ENCODE peak calls at places on chromosomes 12 and 14, in seven cellular contexts. One of them, this sample, is unnamed.
A peak's percentile ranks its signal among the peaks of the same experiment; 100 is the strongest.

GRCh38 chr12:19572920-19573558 is 133.7 kb downstream of the AEBP2 start:
- DNase-seq in heart left ventricle: no peak
- DNase-seq in choroid plexus epithelial cell: peak; percentile 82
- DNase-seq in pancreas: no peak
- DNase-seq in H7: peak; percentile 68
- DNase-seq in CD8-positive, alpha-beta memory T cell: peak; percentile 14
- DNase-seq in upper lobe of left lung: no peak
- DNase-seq in this sample: peak; percentile 70

GRCh38 chr14:39175445-39176262 is 600 bp downstream of the PNN start:
- DNase-seq in heart left ventricle: peak; percentile 73
- DNase-seq in choroid plexus epithelial cell: peak; percentile 39
- DNase-seq in pancreas: peak; percentile 26
- DNase-seq in H7: peak; percentile 61
- DNase-seq in CD8-positive, alpha-beta memory T cell: no peak
- DNase-seq in upper lobe of left lung: peak; percentile 56
- DNase-seq in this sample: peak; percentile 24

GRCh38 chr12:20058068-20058467 is 310.3 kb upstream of the PDE3A start:
- DNase-seq in heart left ventricle: no peak
- DNase-seq in choroid plexus epithelial cell: no peak
- DNase-seq in pancreas: no peak
- DNase-seq in H7: no peak
- DNase-seq in CD8-positive, alpha-beta memory T cell: no peak
- DNase-seq in upper lobe of left lung: no peak
- DNase-seq in this sample: peak; percentile 26

GRCh38 chr12:13178568-13179158 is 17.9 kb upstream of the EMP1 start:
- DNase-seq in heart left ventricle: no peak
- DNase-seq in choroid plexus epithelial cell: no peak
- DNase-seq in pancreas: no peak
- DNase-seq in H7: no peak
- DNase-seq in CD8-positive, alpha-beta memory T cell: no peak
- DNase-seq in upper lobe of left lung: no peak
- DNase-seq in this sample: no peak

GRCh38 chr12:118124333-118124874 is 11.5 kb upstream of the PEBP1 start:
- DNase-seq in heart left ventricle: no peak
- DNase-seq in choroid plexus epithelial cell: no peak
- DNase-seq in pancreas: no peak
- DNase-seq in H7: no peak
- DNase-seq in CD8-positive, alpha-beta memory T cell: no peak
- DNase-seq in upper lobe of left lung: no peak
- DNase-seq in this sample: no peak

GRCh38 chr12:48004039-48004940 is at the start of gene COL2A1:
- DNase-seq in heart left ventricle: no peak
- DNase-seq in choroid plexus epithelial cell: no peak
- DNase-seq in pancreas: no peak
- DNase-seq in H7: peak; percentile 91
- DNase-seq in CD8-positive, alpha-beta memory T cell: no peak
- DNase-seq in upper lobe of left lung: no peak
- DNase-seq in this sample: no peak

GRCh38 chr12:13171921-13172859 is 24.3 kb upstream of the EMP1 start:
- DNase-seq in heart left ventricle: no peak
- DNase-seq in choroid plexus epithelial cell: peak; percentile 62
- DNase-seq in pancreas: peak; percentile 18
- DNase-seq in H7: peak; percentile 47
- DNase-seq in CD8-positive, alpha-beta memory T cell: no peak
- DNase-seq in upper lobe of left lung: no peak
- DNase-seq in this sample: no peak

GRCh38 chr12:130830246-130830551 is 8.9 kb downstream of the STX2 start:
- DNase-seq in heart left ventricle: no peak
- DNase-seq in choroid plexus epithelial cell: no peak
- DNase-seq in pancreas: no peak
- DNase-seq in H7: no peak
- DNase-seq in CD8-positive, alpha-beta memory T cell: no peak
- DNase-seq in upper lobe of left lung: no peak
- DNase-seq in this sample: no peak

GRCh38 chr12:75561921-75562320 is 50.5 kb upstream of the KRR1 start:
- DNase-seq in heart left ventricle: no peak
- DNase-seq in choroid plexus epithelial cell: peak; percentile 11
- DNase-seq in pancreas: no peak
- DNase-seq in H7: no peak
- DNase-seq in CD8-positive, alpha-beta memory T cell: no peak
- DNase-seq in upper lobe of left lung: no peak
- DNase-seq in this sample: no peak

GRCh38 chr14:99728231-99728920 is 44.3 kb downstream of the CYP46A1 start:
- DNase-seq in heart left ventricle: peak; percentile 52
- DNase-seq in choroid plexus epithelial cell: no peak
- DNase-seq in pancreas: no peak
- DNase-seq in H7: no peak
- DNase-seq in CD8-positive, alpha-beta memory T cell: no peak
- DNase-seq in upper lobe of left lung: no peak
- DNase-seq in this sample: no peak

GRCh38 chr12:65720739-65721138 is 103.5 kb upstream of the HMGA2 start:
- DNase-seq in heart left ventricle: no peak
- DNase-seq in choroid plexus epithelial cell: no peak
- DNase-seq in pancreas: no peak
- DNase-seq in H7: no peak
- DNase-seq in CD8-positive, alpha-beta memory T cell: no peak
- DNase-seq in upper lobe of left lung: no peak
- DNase-seq in this sample: no peak

GRCh38 chr12:29640589-29641345 is 143.0 kb downstream of the TMTC1 start:
- DNase-seq in heart left ventricle: peak; percentile 67
- DNase-seq in choroid plexus epithelial cell: peak; percentile 59
- DNase-seq in pancreas: no peak
- DNase-seq in H7: no peak
- DNase-seq in CD8-positive, alpha-beta memory T cell: no peak
- DNase-seq in upper lobe of left lung: no peak
- DNase-seq in this sample: peak; percentile 93

GRCh38 chr12:108804361-108804949 is 52.9 kb downstream of the SSH1 start:
- DNase-seq in heart left ventricle: no peak
- DNase-seq in choroid plexus epithelial cell: peak; percentile 98
- DNase-seq in pancreas: no peak
- DNase-seq in H7: peak; percentile 26
- DNase-seq in CD8-positive, alpha-beta memory T cell: no peak
- DNase-seq in upper lobe of left lung: no peak
- DNase-seq in this sample: peak; percentile 95

GRCh38 chr12:32100888-32101287 is 5.8 kb upstream of the BICD1 start:
- DNase-seq in heart left ventricle: no peak
- DNase-seq in choroid plexus epithelial cell: no peak
- DNase-seq in pancreas: no peak
- DNase-seq in H7: no peak
- DNase-seq in CD8-positive, alpha-beta memory T cell: no peak
- DNase-seq in upper lobe of left lung: no peak
- DNase-seq in this sample: no peak

GRCh38 chr12:124542021-124542941 is 25.1 kb downstream of the NCOR2 start:
- DNase-seq in heart left ventricle: no peak
- DNase-seq in choroid plexus epithelial cell: no peak
- DNase-seq in pancreas: no peak
- DNase-seq in H7: peak; percentile 57
- DNase-seq in CD8-positive, alpha-beta memory T cell: no peak
- DNase-seq in upper lobe of left lung: no peak
- DNase-seq in this sample: no peak

GRCh38 chr12:92142251-92142896 is 3.3 kb downstream of the BTG1 start:
- DNase-seq in heart left ventricle: no peak
- DNase-seq in choroid plexus epithelial cell: no peak
- DNase-seq in pancreas: no peak
- DNase-seq in H7: no peak
- DNase-seq in CD8-positive, alpha-beta memory T cell: peak; percentile 32
- DNase-seq in upper lobe of left lung: no peak
- DNase-seq in this sample: no peak
- H3K4me3 ChIP-seq in heart left ventricle: peak overlapping the region; percentile 93
- H3K4me3 ChIP-seq in choroid plexus epithelial cell: peak overlapping the region; percentile 96
- H3K4me3 ChIP-seq in pancreas: peak overlapping the region; percentile 100
- H3K4me3 ChIP-seq in H7: peak overlapping the region; percentile 8
- H3K4me3 ChIP-seq in CD8-positive, alpha-beta memory T cell: peak overlapping the region; percentile 98
- H3K4me3 ChIP-seq in upper lobe of left lung: peak overlapping the region; percentile 78
- H3K4me3 ChIP-seq in this sample: peak overlapping the region; percentile 97

DNA sequence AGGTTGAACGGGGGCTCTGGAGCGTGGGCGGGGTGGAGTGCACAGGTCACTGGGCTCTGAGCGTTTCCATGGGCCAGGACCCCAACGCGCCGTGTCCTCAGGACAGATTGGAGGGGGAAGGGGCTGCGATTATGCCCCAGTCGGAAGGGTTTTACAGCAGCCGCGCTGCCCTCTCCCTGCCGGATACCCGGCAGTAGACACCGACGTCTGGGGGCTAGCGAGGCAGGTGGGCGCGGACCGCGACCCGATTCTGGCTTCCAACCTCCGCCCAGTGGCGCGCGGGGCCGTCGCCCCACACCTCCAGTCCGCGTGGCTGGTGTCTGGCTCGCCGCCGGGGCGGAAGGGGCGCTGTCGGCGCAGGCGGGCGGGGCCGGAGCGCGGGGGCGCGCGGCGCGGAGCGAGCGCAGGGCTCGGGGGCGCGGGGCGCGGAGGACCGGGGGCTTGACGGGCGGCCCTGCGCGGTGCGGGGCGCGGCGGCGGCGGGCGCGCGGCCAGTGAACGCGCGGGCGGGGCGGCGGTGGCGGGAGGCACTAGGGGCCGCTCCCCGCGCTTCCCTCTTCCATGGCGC is 2.4 kb upstream of the KIF26A start:
- DNase-seq in heart left ventricle: peak; percentile 54
- DNase-seq in choroid plexus epithelial cell: no peak
- DNase-seq in pancreas: peak; percentile 1
- DNase-seq in H7: peak; percentile 88
- DNase-seq in CD8-positive, alpha-beta memory T cell: no peak
- DNase-seq in upper lobe of left lung: no peak
- DNase-seq in this sample: no peak
- H3K4me3 ChIP-seq in heart left ventricle: no peak overlapping the region
- H3K4me3 ChIP-seq in choroid plexus epithelial cell: no peak overlapping the region
- H3K4me3 ChIP-seq in pancreas: peak overlapping the region; percentile 22
- H3K4me3 ChIP-seq in H7: peak overlapping the region; percentile 48
- H3K4me3 ChIP-seq in CD8-positive, alpha-beta memory T cell: no peak overlapping the region
- H3K4me3 ChIP-seq in upper lobe of left lung: peak overlapping the region; percentile 30
- H3K4me3 ChIP-seq in this sample: no peak overlapping the region

DNA sequence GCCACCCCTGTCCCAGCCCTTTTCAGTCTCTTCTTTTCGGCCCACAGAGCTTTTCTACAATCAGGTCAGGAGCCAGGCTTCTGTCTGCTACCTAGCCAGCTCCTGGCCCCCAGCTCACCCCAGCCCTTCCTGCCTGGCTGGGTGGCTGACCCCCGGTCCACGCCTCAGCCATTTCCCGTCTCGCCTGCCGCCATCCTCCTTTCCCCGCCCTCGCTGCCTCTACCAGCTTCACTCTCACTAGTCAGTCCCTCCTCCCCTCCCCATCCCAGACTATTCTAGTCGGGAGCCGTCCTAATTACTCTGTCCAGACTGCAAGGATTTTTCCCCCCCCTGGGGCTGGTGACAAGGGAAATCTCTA is 876 bp downstream of the DHH start:
- DNase-seq in heart left ventricle: peak; percentile 53
- DNase-seq in choroid plexus epithelial cell: no peak
- DNase-seq in pancreas: no peak
- DNase-seq in H7: peak; percentile 81
- DNase-seq in CD8-positive, alpha-beta memory T cell: no peak
- DNase-seq in upper lobe of left lung: no peak
- DNase-seq in this sample: no peak
- H3K4me3 ChIP-seq in heart left ventricle: peak overlapping the region; percentile 49
- H3K4me3 ChIP-seq in choroid plexus epithelial cell: no peak overlapping the region
- H3K4me3 ChIP-seq in pancreas: no peak overlapping the region
- H3K4me3 ChIP-seq in H7: no peak overlapping the region
- H3K4me3 ChIP-seq in CD8-positive, alpha-beta memory T cell: no peak overlapping the region
- H3K4me3 ChIP-seq in upper lobe of left lung: peak overlapping the region; percentile 46
- H3K4me3 ChIP-seq in this sample: no peak overlapping the region

GRCh38 chr14:88823968-88824313 is 510 bp upstream of the TTC8 start:
- DNase-seq in heart left ventricle: no peak
- DNase-seq in choroid plexus epithelial cell: no peak
- DNase-seq in pancreas: no peak
- DNase-seq in H7: no peak
- DNase-seq in CD8-positive, alpha-beta memory T cell: no peak
- DNase-seq in upper lobe of left lung: no peak
- DNase-seq in this sample: no peak
- H3K4me3 ChIP-seq in heart left ventricle: peak overlapping the region; percentile 79
- H3K4me3 ChIP-seq in choroid plexus epithelial cell: peak overlapping the region; percentile 91
- H3K4me3 ChIP-seq in pancreas: peak overlapping the region; percentile 67
- H3K4me3 ChIP-seq in H7: peak overlapping the region; percentile 81
- H3K4me3 ChIP-seq in CD8-positive, alpha-beta memory T cell: peak overlapping the region; percentile 81
- H3K4me3 ChIP-seq in upper lobe of left lung: peak overlapping the region; percentile 75
- H3K4me3 ChIP-seq in this sample: peak overlapping the region; percentile 78

This sample was measured in fibroblast of pulmonary artery.